ENCODE peak calls at places on chromosomes 7 and 10, in six cellular contexts. One of them, this sample, is unnamed.

GRCh38 chr7:24725554-24726260 is 31.6 kb downstream of the GSDME start:
- DNase-seq in cardiac muscle cell: no peak
- DNase-seq in left ventricle myocardium superior: peak
- DNase-seq in lower lobe of right lung: no peak
- DNase-seq in fibroblast of mammary gland: no peak
- DNase-seq in PC-9: no peak
- DNase-seq in this sample: no peak

GRCh38 chr10:69685802-69686585 is 55.9 kb downstream of the FAM241B start:
- DNase-seq in cardiac muscle cell: peak
- DNase-seq in left ventricle myocardium superior: peak
- DNase-seq in lower lobe of right lung: peak
- DNase-seq in fibroblast of mammary gland: peak
- DNase-seq in PC-9: peak
- DNase-seq in this sample: peak

GRCh38 chr10:133087679-133088523 is at the start of gene ADGRA1:
- DNase-seq in cardiac muscle cell: peak
- DNase-seq in left ventricle myocardium superior: no peak
- DNase-seq in lower lobe of right lung: no peak
- DNase-seq in fibroblast of mammary gland: no peak
- DNase-seq in PC-9: no peak
- DNase-seq in this sample: peak

GRCh38 chr10:110794808-110795207 is 76.9 kb upstream of the PDCD4 start:
- DNase-seq in cardiac muscle cell: peak
- DNase-seq in left ventricle myocardium superior: peak
- DNase-seq in lower lobe of right lung: no peak
- DNase-seq in fibroblast of mammary gland: no peak
- DNase-seq in PC-9: no peak
- DNase-seq in this sample: no peak

GRCh38 chr10:132462463-132463332 is 65.7 kb downstream of the PWWP2B start:
- DNase-seq in cardiac muscle cell: no peak
- DNase-seq in left ventricle myocardium superior: peak
- DNase-seq in lower lobe of right lung: peak
- DNase-seq in fibroblast of mammary gland: no peak
- DNase-seq in PC-9: no peak
- DNase-seq in this sample: no peak

GRCh38 chr7:136528329-136528728 is 340.1 kb upstream of the CHRM2 start:
- DNase-seq in cardiac muscle cell: no peak
- DNase-seq in left ventricle myocardium superior: no peak
- DNase-seq in lower lobe of right lung: no peak
- DNase-seq in fibroblast of mammary gland: peak
- DNase-seq in PC-9: peak
- DNase-seq in this sample: peak

GRCh38 chr7:57868771-57869483 is 418.9 kb downstream of the ZNF716 start:
- DNase-seq in cardiac muscle cell: no peak
- DNase-seq in left ventricle myocardium superior: peak
- DNase-seq in lower lobe of right lung: no peak
- DNase-seq in fibroblast of mammary gland: no peak
- DNase-seq in PC-9: no peak
- DNase-seq in this sample: peak

GRCh38 chr10:80468806-80469421 is 14.8 kb downstream of the TSPAN14 start:
- DNase-seq in cardiac muscle cell: no peak
- DNase-seq in left ventricle myocardium superior: no peak
- DNase-seq in lower lobe of right lung: no peak
- DNase-seq in fibroblast of mammary gland: no peak
- DNase-seq in PC-9: peak
- DNase-seq in this sample: no peak

GRCh38 chr7:114409750-114410149 is 4.9 kb upstream of the FOXP2 start:
- DNase-seq in cardiac muscle cell: no peak
- DNase-seq in left ventricle myocardium superior: no peak
- DNase-seq in lower lobe of right lung: no peak
- DNase-seq in fibroblast of mammary gland: peak
- DNase-seq in PC-9: no peak
- DNase-seq in this sample: peak

GRCh38 chr10:21281173-21281572 is 244.3 kb downstream of the SKIDA1 start:
- DNase-seq in cardiac muscle cell: no peak
- DNase-seq in left ventricle myocardium superior: no peak
- DNase-seq in lower lobe of right lung: no peak
- DNase-seq in fibroblast of mammary gland: no peak
- DNase-seq in PC-9: no peak
- DNase-seq in this sample: no peak

GRCh38 chr7:116670409-116671036 is 1.5 kb upstream of the MET start:
- DNase-seq in cardiac muscle cell: no peak
- DNase-seq in left ventricle myocardium superior: no peak
- DNase-seq in lower lobe of right lung: no peak
- DNase-seq in fibroblast of mammary gland: no peak
- DNase-seq in PC-9: no peak
- DNase-seq in this sample: no peak

GRCh38 chr7:131691454-131692130 is 135.2 kb upstream of the PODXL start:
- DNase-seq in cardiac muscle cell: no peak
- DNase-seq in left ventricle myocardium superior: no peak
- DNase-seq in lower lobe of right lung: no peak
- DNase-seq in fibroblast of mammary gland: no peak
- DNase-seq in PC-9: no peak
- DNase-seq in this sample: no peak

GRCh38 chr10:971150-971542 is 17.1 kb upstream of the GTPBP4 start:
- DNase-seq in cardiac muscle cell: no peak
- DNase-seq in left ventricle myocardium superior: peak
- DNase-seq in lower lobe of right lung: peak
- DNase-seq in fibroblast of mammary gland: peak
- DNase-seq in PC-9: no peak
- DNase-seq in this sample: no peak

GRCh38 chr7:33076737-33077136 is 14.2 kb upstream of the NT5C3A start:
- DNase-seq in cardiac muscle cell: no peak
- DNase-seq in left ventricle myocardium superior: no peak
- DNase-seq in lower lobe of right lung: no peak
- DNase-seq in fibroblast of mammary gland: no peak
- DNase-seq in PC-9: no peak
- DNase-seq in this sample: no peak

GRCh38 chr10:88702848-88703597 is 3.0 kb upstream of the LIPK start:
- DNase-seq in cardiac muscle cell: no peak
- DNase-seq in left ventricle myocardium superior: no peak
- DNase-seq in lower lobe of right lung: no peak
- DNase-seq in fibroblast of mammary gland: peak
- DNase-seq in PC-9: peak
- DNase-seq in this sample: no peak

GRCh38 chr7:156897673-156898072 is 4.7 kb upstream of the LMBR1 start:
- DNase-seq in cardiac muscle cell: no peak
- DNase-seq in left ventricle myocardium superior: no peak
- DNase-seq in lower lobe of right lung: no peak
- DNase-seq in fibroblast of mammary gland: peak
- DNase-seq in PC-9: peak
- DNase-seq in this sample: peak

GRCh38 chr10:110323503-110323902 is 18.8 kb upstream of the SMNDC1 start:
- DNase-seq in cardiac muscle cell: no peak
- DNase-seq in left ventricle myocardium superior: no peak
- DNase-seq in lower lobe of right lung: no peak
- DNase-seq in fibroblast of mammary gland: peak
- DNase-seq in PC-9: no peak
- DNase-seq in this sample: peak

GRCh38 chr10:50937230-50937907 is 51.9 kb upstream of the A1CF start:
- DNase-seq in cardiac muscle cell: peak
- DNase-seq in left ventricle myocardium superior: no peak
- DNase-seq in lower lobe of right lung: no peak
- DNase-seq in fibroblast of mammary gland: peak
- DNase-seq in PC-9: no peak
- DNase-seq in this sample: peak

GRCh38 chr7:106737202-106737562 is 76.2 kb upstream of the CCDC71L start:
- DNase-seq in cardiac muscle cell: no peak
- DNase-seq in left ventricle myocardium superior: no peak
- DNase-seq in lower lobe of right lung: no peak
- DNase-seq in fibroblast of mammary gland: peak
- DNase-seq in PC-9: no peak
- DNase-seq in this sample: peak

GRCh38 chr7:8384901-8385300 is 48.5 kb upstream of the NXPH1 start:
- DNase-seq in cardiac muscle cell: no peak
- DNase-seq in left ventricle myocardium superior: no peak
- DNase-seq in lower lobe of right lung: no peak
- DNase-seq in fibroblast of mammary gland: no peak
- DNase-seq in PC-9: no peak
- DNase-seq in this sample: no peak

GRCh38 chr7:12638851-12639467 is 48.5 kb upstream of the ARL4A start:
- DNase-seq in cardiac muscle cell: peak
- DNase-seq in left ventricle myocardium superior: no peak
- DNase-seq in lower lobe of right lung: no peak
- DNase-seq in fibroblast of mammary gland: peak
- DNase-seq in PC-9: no peak
- DNase-seq in this sample: peak

GRCh38 chr7:89002942-89003618 is 207.5 kb upstream of the TEX47 start:
- DNase-seq in cardiac muscle cell: no peak
- DNase-seq in left ventricle myocardium superior: no peak
- DNase-seq in lower lobe of right lung: no peak
- DNase-seq in fibroblast of mammary gland: peak
- DNase-seq in PC-9: no peak
- DNase-seq in this sample: no peak

GRCh38 chr10:124291009-124291671 is 127.6 kb downstream of the OAT start:
- DNase-seq in cardiac muscle cell: no peak
- DNase-seq in left ventricle myocardium superior: peak
- DNase-seq in lower lobe of right lung: peak
- DNase-seq in fibroblast of mammary gland: no peak
- DNase-seq in PC-9: no peak
- DNase-seq in this sample: no peak

GRCh38 chr7:47778153-47778661 is 170.1 kb downstream of the PKD1L1 start:
- DNase-seq in cardiac muscle cell: no peak
- DNase-seq in left ventricle myocardium superior: no peak
- DNase-seq in lower lobe of right lung: no peak
- DNase-seq in fibroblast of mammary gland: no peak
- DNase-seq in PC-9: no peak
- DNase-seq in this sample: no peak

GRCh38 chr10:83633547-83633946 is 505.8 kb upstream of the GHITM start:
- DNase-seq in cardiac muscle cell: no peak
- DNase-seq in left ventricle myocardium superior: no peak
- DNase-seq in lower lobe of right lung: no peak
- DNase-seq in fibroblast of mammary gland: no peak
- DNase-seq in PC-9: no peak
- DNase-seq in this sample: no peak

GRCh38 chr10:43679509-43679908 is 30.8 kb upstream of the ZNF32 start:
- DNase-seq in cardiac muscle cell: no peak
- DNase-seq in left ventricle myocardium superior: peak
- DNase-seq in lower lobe of right lung: peak
- DNase-seq in fibroblast of mammary gland: no peak
- DNase-seq in PC-9: no peak
- DNase-seq in this sample: no peak

GRCh38 chr7:140435252-140435895 is 31.5 kb downstream of the RAB19 start:
- DNase-seq in cardiac muscle cell: no peak
- DNase-seq in left ventricle myocardium superior: peak
- DNase-seq in lower lobe of right lung: no peak
- DNase-seq in fibroblast of mammary gland: no peak
- DNase-seq in PC-9: no peak
- DNase-seq in this sample: peak

GRCh38 chr7:102456327-102456726 is 8.3 kb downstream of the ALKBH4 start:
- DNase-seq in cardiac muscle cell: no peak
- DNase-seq in left ventricle myocardium superior: no peak
- DNase-seq in lower lobe of right lung: no peak
- DNase-seq in fibroblast of mammary gland: peak
- DNase-seq in PC-9: peak
- DNase-seq in this sample: no peak

GRCh38 chr7:149415391-149416068 is 45.3 kb downstream of the ZNF777 start:
- DNase-seq in cardiac muscle cell: no peak
- DNase-seq in left ventricle myocardium superior: no peak
- DNase-seq in lower lobe of right lung: no peak
- DNase-seq in fibroblast of mammary gland: peak
- DNase-seq in PC-9: no peak
- DNase-seq in this sample: no peak

GRCh38 chr7:38303866-38304265 is 30.4 kb upstream of the TARP start:
- DNase-seq in cardiac muscle cell: no peak
- DNase-seq in left ventricle myocardium superior: no peak
- DNase-seq in lower lobe of right lung: no peak
- DNase-seq in fibroblast of mammary gland: no peak
- DNase-seq in PC-9: no peak
- DNase-seq in this sample: no peak

GRCh38 chr10:112958275-112958995 is 8.4 kb downstream of the TCF7L2 start:
- DNase-seq in cardiac muscle cell: no peak
- DNase-seq in left ventricle myocardium superior: no peak
- DNase-seq in lower lobe of right lung: no peak
- DNase-seq in fibroblast of mammary gland: peak
- DNase-seq in PC-9: no peak
- DNase-seq in this sample: peak

GRCh38 chr10:66025186-66025585 is 900.6 kb upstream of the LRRTM3 start:
- DNase-seq in cardiac muscle cell: no peak
- DNase-seq in left ventricle myocardium superior: no peak
- DNase-seq in lower lobe of right lung: no peak
- DNase-seq in fibroblast of mammary gland: no peak
- DNase-seq in PC-9: no peak
- DNase-seq in this sample: no peak

GRCh38 chr7:136526408-136527105 is 341.9 kb upstream of the CHRM2 start:
- DNase-seq in cardiac muscle cell: no peak
- DNase-seq in left ventricle myocardium superior: peak
- DNase-seq in lower lobe of right lung: no peak
- DNase-seq in fibroblast of mammary gland: no peak
- DNase-seq in PC-9: no peak
- DNase-seq in this sample: no peak